ENCODE peak calls at places on chromosome 9, in eight cellular contexts. Y is GM23338, H is HCT116, K is SK-N-SH, B is K562, R is HepG2, Q is H1, M is GM12878. L is an unnamed sample.

GRCh38 chr9:134575817-134576176 is 65.8 kb upstream of the COL5A1 start:
- DNase-seq in Y (no peak), H (no peak), K (no peak), B (no peak), R (no peak), Q (no peak), M (no peak), L (no peak)

GRCh38 chr9:78029601-78030552 is 1.7 kb downstream of the GNAQ start:
- DNase-seq in Y (peak), H (no peak), K (no peak), B (no peak), R (no peak), Q (no peak), M (no peak), L (peak)

GRCh38 chr9:34701023-34701768 is 8.7 kb downstream of the CCL21 start:
- DNase-seq in Y (peak), H (peak), K (peak), B (peak), R (peak), Q (peak), M (no peak), L (peak)

GRCh38 chr9:77455312-77455927 is 192.7 kb downstream of the GNA14 start:
- DNase-seq in Y (peak), H (peak), K (no peak), B (peak), R (peak), Q (no peak), M (no peak), L (peak)

GRCh38 chr9:16540996-16541668 is 329.3 kb downstream of the BNC2 start:
- DNase-seq in Y (no peak), H (no peak), K (no peak), B (no peak), R (no peak), Q (no peak), M (no peak), L (no peak)

GRCh38 chr9:127144670-127145458 is 22.4 kb upstream of the ANGPTL2 start:
- DNase-seq in Y (no peak), H (no peak), K (no peak), B (no peak), R (no peak), Q (no peak), M (no peak), L (no peak)

GRCh38 chr9:130282000-130282700 is 16.6 kb downstream of the HMCN2 start:
- DNase-seq in Y (no peak), H (no peak), K (no peak), B (no peak), R (no peak), Q (no peak), M (no peak), L (peak)

GRCh38 chr9:116816484-116816883 is 129.4 kb downstream of the TRIM32 start:
- DNase-seq in Y (no peak), H (no peak), K (no peak), B (no peak), R (no peak), Q (no peak), M (no peak), L (no peak)

GRCh38 chr9:121282309-121283071 is 14.5 kb downstream of the GSN start:
- DNase-seq in Y (no peak), H (no peak), K (no peak), B (no peak), R (no peak), Q (no peak), M (no peak), L (no peak)

GRCh38 chr9:2723666-2724065 is 6.4 kb downstream of the KCNV2 start:
- DNase-seq in Y (no peak), H (no peak), K (peak), B (no peak), R (no peak), Q (no peak), M (no peak), L (no peak)

GRCh38 chr9:126674365-126675146 is 60.8 kb downstream of the LMX1B start:
- DNase-seq in Y (peak), H (no peak), K (no peak), B (no peak), R (no peak), Q (no peak), M (no peak), L (no peak)

GRCh38 chr9:137254624-137255447 is at the start of gene NELFB:
- DNase-seq in Y (peak), H (no peak), K (peak), B (peak), R (peak), Q (no peak), M (peak), L (peak)

GRCh38 chr9:806285-807156 is 35.0 kb upstream of the DMRT1 start:
- DNase-seq in Y (peak), H (no peak), K (peak), B (no peak), R (peak), Q (no peak), M (peak), L (peak)

GRCh38 chr9:32552172-32552872 is at the start of the genes SMIM27 and TOPORS:
- DNase-seq in Y (peak), H (peak), K (peak), B (peak), R (peak), Q (peak), M (peak), L (peak)

GRCh38 chr9:21974542-21975409 is 19.4 kb downstream of the CDKN2A start:
- DNase-seq in Y (peak), H (peak), K (peak), B (no peak), R (no peak), Q (peak), M (no peak), L (peak)

GRCh38 chr9:92385953-92386352 is 18.4 kb downstream of the OGN start:
- DNase-seq in Y (no peak), H (peak), K (no peak), B (no peak), R (no peak), Q (no peak), M (no peak), L (no peak)

GRCh38 chr9:91898451-91899433 is 51.3 kb downstream of the ROR2 start:
- DNase-seq in Y (peak), H (no peak), K (peak), B (peak), R (peak), Q (no peak), M (no peak), L (no peak)

GRCh38 chr9:134136117-134136996 is 475 bp downstream of the WDR5 start:
- DNase-seq in Y (peak), H (no peak), K (no peak), B (peak), R (no peak), Q (no peak), M (no peak), L (peak)

GRCh38 chr9:76704601-76705204 is 59.5 kb upstream of the PCA3 start:
- DNase-seq in Y (peak), H (peak), K (peak), B (peak), R (peak), Q (peak), M (peak), L (peak)

GRCh38 chr9:95230046-95230445 is 87.5 kb downstream of the FANCC start:
- DNase-seq in Y (peak), H (no peak), K (no peak), B (no peak), R (peak), Q (no peak), M (no peak), L (no peak)

GRCh38 chr9:133990366-133991210 is 1.5 kb downstream of the VAV2 start:
- DNase-seq in Y (peak), H (peak), K (peak), B (no peak), R (peak), Q (no peak), M (no peak), L (peak)

GRCh38 chr9:16871358-16872151 is 1.1 kb upstream of the BNC2 start:
- DNase-seq in Y (peak), H (no peak), K (peak), B (no peak), R (no peak), Q (no peak), M (no peak), L (peak)

GRCh38 chr9:118991366-118992285 is 377.6 kb downstream of the BRINP1 start:
- DNase-seq in Y (peak), H (no peak), K (no peak), B (no peak), R (no peak), Q (no peak), M (no peak), L (no peak)

GRCh38 chr9:33146298-33146697 is 20.8 kb downstream of the B4GALT1 start:
- DNase-seq in Y (no peak), H (no peak), K (no peak), B (no peak), R (no peak), Q (no peak), M (no peak), L (no peak)

GRCh38 chr9:14119694-14120514 is 194.0 kb downstream of the NFIB start:
- DNase-seq in Y (no peak), H (no peak), K (no peak), B (no peak), R (no peak), Q (no peak), M (no peak), L (no peak)

GRCh38 chr9:9791621-9792020 is 821.2 kb downstream of the PTPRD start:
- DNase-seq in Y (peak), H (no peak), K (no peak), B (no peak), R (no peak), Q (no peak), M (no peak), L (peak)

GRCh38 chr9:72577212-72577753 is 55.9 kb downstream of the TMC1 start:
- DNase-seq in Y (no peak), H (peak), K (no peak), B (no peak), R (no peak), Q (no peak), M (no peak), L (peak)

GRCh38 chr9:104269996-104270963 is 176.2 kb downstream of the SMC2 start:
- DNase-seq in Y (no peak), H (no peak), K (no peak), B (no peak), R (peak), Q (no peak), M (no peak), L (no peak)

GRCh38 chr9:80793706-80794105 is 895.6 kb downstream of the TLE1 start:
- DNase-seq in Y (no peak), H (no peak), K (no peak), B (no peak), R (no peak), Q (no peak), M (no peak), L (no peak)

GRCh38 chr9:116494815-116495634 is 192.1 kb upstream of the TRIM32 start:
- DNase-seq in Y (peak), H (peak), K (no peak), B (peak), R (peak), Q (no peak), M (no peak), L (no peak)

GRCh38 chr9:137605146-137606004 is at the start of gene ARRDC1:
- DNase-seq in Y (peak), H (peak), K (peak), B (peak), R (peak), Q (peak), M (peak), L (peak)

GRCh38 chr9:34500623-34501267 is 22.0 kb downstream of the ENHO start:
- DNase-seq in Y (peak), H (peak), K (peak), B (peak), R (peak), Q (no peak), M (no peak), L (peak)

GRCh38 chr9:19171271-19171670 is 44.0 kb upstream of the PLIN2 start:
- DNase-seq in Y (no peak), H (no peak), K (no peak), B (no peak), R (no peak), Q (no peak), M (no peak), L (no peak)

GRCh38 chr9:19173598-19174125 is 46.4 kb upstream of the PLIN2 start:
- DNase-seq in Y (no peak), H (no peak), K (no peak), B (no peak), R (peak), Q (no peak), M (no peak), L (no peak)

DNA sequence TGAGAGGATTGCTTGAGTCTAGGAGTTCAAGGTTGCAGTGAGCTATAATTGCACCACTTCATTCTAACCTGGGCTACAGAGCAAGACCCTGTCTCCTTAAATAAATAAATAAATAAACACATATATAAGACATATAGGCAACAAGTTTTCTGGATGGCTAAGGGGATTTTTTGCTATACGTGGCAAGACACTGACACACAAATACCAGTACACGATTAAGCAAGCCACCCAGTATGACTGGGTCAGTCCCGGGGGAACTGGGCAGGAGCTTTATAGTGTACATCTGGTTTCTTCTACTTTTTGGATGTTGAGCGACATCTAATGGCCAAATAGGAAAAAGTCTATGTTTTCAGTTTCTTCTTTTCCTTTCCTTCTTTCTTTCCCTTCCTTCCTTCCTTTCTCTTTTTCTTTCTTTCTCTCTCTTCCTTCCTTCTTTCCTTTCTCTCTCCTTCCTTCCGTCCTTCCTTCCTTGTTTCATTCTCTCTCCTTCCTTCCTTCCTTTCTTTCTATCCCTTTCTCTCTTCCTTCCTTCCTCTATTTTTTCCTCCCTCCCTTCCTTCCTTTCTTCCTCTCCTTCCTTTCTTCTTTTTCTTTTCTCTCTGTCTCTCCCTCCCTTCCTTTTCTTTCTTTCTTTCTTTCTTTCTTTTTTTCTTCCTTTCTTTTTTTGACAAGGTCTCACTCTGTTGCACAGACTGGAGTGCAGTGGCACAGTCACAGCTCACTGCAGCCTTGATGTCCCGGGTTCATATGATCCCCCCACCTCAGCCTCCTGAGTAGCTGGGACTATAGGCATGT is 47.0 kb upstream of the PLIN2 start:
- DNase-seq in Y (peak), H (peak), K (peak), B (no peak), R (peak), Q (no peak), M (peak), L (peak)
- TF ChIP-seq POLR2AphosphoS5 in Y (no peak), H (no peak), K (no peak), B (no peak), R (no peak), Q (no peak), M (no peak), L (no peak)

GRCh38 chr9:123336455-123336854 is 19.5 kb upstream of the CRB2 start:
- DNase-seq in Y (no peak), H (no peak), K (no peak), B (no peak), R (no peak), Q (no peak), M (no peak), L (no peak)
- H2AFZ ChIP-seq in Y (no peak), H (no peak), K (no peak), B (no peak), R (no peak), Q (no peak), M (no peak), L (no peak)

GRCh38 chr9:83957029-83957513 is 22.9 kb downstream of the HNRNPK start:
- DNase-seq in Y (peak), H (no peak), K (no peak), B (no peak), R (no peak), Q (no peak), M (no peak), L (no peak)

GRCh38 chr9:83960991-83961390 is 19.0 kb downstream of the HNRNPK start:
- DNase-seq in Y (no peak), H (no peak), K (no peak), B (no peak), R (no peak), Q (no peak), M (no peak), L (no peak)

GRCh38 chr9:83955985-83956287 is 24.1 kb downstream of the HNRNPK start:
- DNase-seq in Y (peak), H (no peak), K (no peak), B (no peak), R (peak), Q (no peak), M (no peak), L (no peak)

GRCh38 chr9:83959061-83959460 is 21.0 kb downstream of the HNRNPK start:
- DNase-seq in Y (peak), H (no peak), K (no peak), B (no peak), R (peak), Q (no peak), M (no peak), L (no peak)

DNA sequence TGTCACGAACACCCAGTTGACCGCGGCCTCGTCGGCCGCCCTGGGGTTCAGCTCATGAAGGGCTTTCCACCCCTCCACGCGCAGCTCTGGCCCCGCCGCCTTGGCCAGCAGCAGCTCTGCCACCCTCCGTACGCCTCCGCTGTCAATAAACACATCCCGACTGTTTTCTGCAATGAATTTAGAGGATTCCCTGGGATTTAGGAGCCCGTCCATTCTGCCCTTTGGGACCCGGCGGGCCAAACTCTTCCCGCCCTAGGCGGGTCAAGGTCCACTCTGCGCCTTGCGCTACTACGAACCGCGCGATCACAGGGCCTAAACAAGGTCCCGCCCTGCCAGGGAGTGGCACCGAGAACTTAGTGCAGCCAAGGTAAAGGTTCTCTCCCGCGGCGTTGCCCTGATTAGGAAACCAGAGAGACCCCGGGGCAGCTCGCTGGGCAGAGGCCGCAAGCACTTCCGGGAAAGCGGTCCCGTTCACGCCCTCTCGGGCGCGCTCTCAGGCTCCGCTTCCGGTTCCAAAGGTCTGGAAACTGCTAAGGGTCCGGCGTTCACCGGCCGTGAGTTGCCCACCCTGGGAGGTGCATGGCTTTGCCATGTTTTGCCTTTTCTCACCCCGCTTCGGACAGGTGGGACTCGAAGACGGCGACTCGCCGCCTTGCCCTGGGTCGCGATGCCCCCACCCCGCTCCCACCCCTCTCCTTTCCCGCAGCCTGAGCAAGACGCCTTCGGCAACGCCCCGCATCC is 23.6 kb downstream of the HNRNPK start:
- DNase-seq in Y (peak), H (no peak), K (peak), B (peak), R (peak), Q (no peak), M (no peak), L (no peak)
- TF ChIP-seq POLR2AphosphoS5 in Y (peak), H (no peak), K (peak), B (peak), R (peak), Q (no peak), M (peak), L (peak)

DNA sequence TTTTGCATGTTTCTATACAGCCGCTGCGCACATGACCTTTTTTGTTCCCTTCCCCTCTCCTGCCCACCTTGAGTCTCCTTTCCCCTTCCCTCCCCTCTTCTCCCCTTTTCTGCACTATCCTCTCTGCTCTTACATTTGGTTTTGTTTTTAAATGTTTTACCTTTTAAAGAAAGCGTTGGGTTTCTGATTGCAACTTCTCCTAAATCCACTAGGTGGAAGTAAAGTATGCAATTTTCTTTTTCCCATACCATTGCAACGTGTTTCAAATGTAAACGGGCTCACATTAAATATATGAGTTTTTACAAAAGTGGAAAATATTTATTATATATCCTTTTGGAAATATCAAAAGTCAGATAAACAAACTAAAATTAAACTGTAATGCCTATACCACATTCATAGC is 500.9 kb downstream of the DIRAS2 start:
- DNase-seq in Y (peak), H (no peak), K (peak), B (no peak), R (peak), Q (no peak), M (no peak), L (no peak)
- H2AFZ ChIP-seq in Y (no peak), H (no peak), K (no peak), B (no peak), R (no peak), Q (no peak), M (no peak), L (no peak)

DNA sequence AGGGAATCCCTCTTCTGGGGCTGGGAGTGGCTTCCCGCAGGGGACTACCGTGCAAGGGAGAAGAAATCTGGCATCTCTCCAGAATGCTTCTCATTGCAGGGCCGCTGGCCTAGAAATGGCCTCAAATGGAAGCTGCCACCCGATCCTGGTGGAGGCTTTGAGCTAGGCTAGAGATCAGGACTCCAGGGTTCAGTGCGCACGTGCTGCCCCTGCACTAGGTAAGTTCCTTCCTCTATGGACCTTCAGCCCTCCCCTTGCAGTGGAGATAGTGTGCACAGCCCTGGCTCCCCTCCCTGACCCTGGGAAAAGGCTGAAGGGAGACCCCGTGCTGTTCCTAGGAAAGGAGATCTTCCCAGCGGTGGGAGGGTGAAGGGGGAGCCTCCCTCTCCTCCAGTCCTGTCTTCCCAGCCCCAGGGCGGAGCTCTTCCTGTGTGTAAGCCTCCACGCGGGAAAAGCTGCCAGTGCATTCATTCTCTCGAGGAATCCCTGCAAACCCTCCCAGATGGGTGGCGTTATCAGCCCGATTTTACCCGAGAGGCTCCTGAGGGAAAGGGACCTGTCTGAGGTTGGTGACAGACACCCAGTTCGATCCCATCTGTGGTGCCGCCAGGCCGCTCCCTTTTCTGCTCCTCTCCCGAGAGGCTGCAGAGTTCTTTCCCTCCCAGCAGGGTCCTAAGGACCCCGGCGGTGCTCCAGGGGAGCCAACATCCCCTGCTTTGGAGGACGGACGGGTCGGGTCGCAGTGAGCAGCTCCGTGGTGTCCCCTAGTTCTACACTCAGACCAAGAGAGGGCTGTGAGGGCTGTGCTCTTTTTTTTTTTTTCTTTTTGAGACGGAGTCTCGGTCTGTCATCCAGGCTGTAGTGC is 1.4 kb upstream of the CERCAM start:
- DNase-seq in Y (no peak), H (no peak), K (peak), B (no peak), R (no peak), Q (no peak), M (no peak), L (no peak)
- TF ChIP-seq POLR2AphosphoS5 in Y (no peak), H (no peak), K (no peak), B (no peak), R (no peak), Q (no peak), M (no peak), L (no peak)

GRCh38 chr9:88746029-88746743 is 211.2 kb downstream of the NXNL2 start:
- DNase-seq in Y (no peak), H (no peak), K (no peak), B (no peak), R (no peak), Q (no peak), M (no peak), L (no peak)
- H2AFZ ChIP-seq in Y (peak), H (no peak), K (peak), B (no peak), R (no peak), Q (no peak), M (no peak), L (peak)

L was measured in endothelial cell of umbilical vein.